ENCODE peak calls at places on chromosomes 13 and 19, in eight cellular contexts. V is breast epithelium, R is GM12892, D is right lobe of liver, X is H54, U is tibial nerve, Q is spleen, I is IMR-90. A is an unnamed sample.

GRCh38 chr19:21335721-21336120 is 6.5 kb upstream of the ZNF708 start:
- DNase-seq in X (no peak), V (no peak), R (no peak), D (no peak), U (no peak), Q (no peak), I (no peak), A (no peak)

GRCh38 chr13:51832471-51833152 is 12.4 kb downstream of the TMEM272 start:
- DNase-seq in D (no peak), Q (no peak), I (peak), V (no peak), R (peak), X (peak), U (no peak), A (no peak)

GRCh38 chr13:82947121-82948077 is 934.9 kb downstream of the SLITRK1 start:
- DNase-seq in U (no peak), Q (no peak), I (peak), V (no peak), D (no peak), X (no peak), R (no peak), A (no peak)

GRCh38 chr13:23922005-23922932 is 25.0 kb upstream of the C1QTNF9B start:
- DNase-seq in U (no peak), D (no peak), Q (no peak), X (no peak), V (no peak), I (peak), R (no peak), A (no peak)

GRCh38 chr19:4580021-4580901 is 20.8 kb upstream of the SEMA6B start:
- DNase-seq in I (no peak), V (no peak), U (no peak), D (no peak), X (no peak), Q (no peak), R (no peak), A (no peak)

GRCh38 chr19:3510727-3511126 is 4.6 kb downstream of the FZR1 start:
- DNase-seq in U (no peak), I (no peak), Q (peak), V (no peak), D (peak), X (no peak), R (no peak), A (no peak)

GRCh38 chr13:88887045-88887662 is 1216.0 kb downstream of the SLITRK5 start:
- DNase-seq in D (no peak), V (no peak), R (no peak), X (no peak), Q (peak), I (no peak), U (no peak), A (no peak)

GRCh38 chr13:63124863-63125262 is 1709.2 kb upstream of the PCDH20 start:
- DNase-seq in V (no peak), U (no peak), Q (no peak), D (no peak), R (no peak), X (no peak), I (peak), A (no peak)

DNA sequence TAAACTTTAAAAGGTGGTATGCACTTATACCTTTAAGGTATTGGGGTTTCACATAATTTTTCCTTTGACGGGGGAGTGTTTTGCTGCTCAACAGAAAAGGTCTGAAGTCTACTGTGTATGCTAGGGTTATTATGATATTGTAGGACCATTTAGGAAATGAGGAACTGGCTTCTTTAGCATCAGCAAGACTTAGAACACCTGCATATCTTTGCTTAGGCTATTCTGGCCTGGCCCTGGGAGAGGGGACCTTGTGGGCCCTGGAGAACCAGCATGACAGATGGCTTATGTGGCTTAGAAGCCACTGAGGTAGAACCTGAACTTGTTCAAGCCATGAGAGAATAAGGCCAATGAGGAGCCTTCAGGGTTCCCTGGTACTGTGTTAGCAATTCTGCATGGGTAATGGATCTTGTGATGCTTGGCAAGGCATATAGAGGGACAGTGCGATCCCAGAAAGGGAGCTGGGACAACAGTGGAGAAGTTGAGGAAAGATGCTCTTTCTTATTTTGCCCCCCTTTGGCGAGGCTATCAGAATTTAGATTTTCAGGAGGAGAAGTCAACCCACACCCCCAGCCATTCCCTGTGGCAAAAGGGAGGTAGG is 4.3 kb downstream of the RGCC start:
- DNase-seq in D (no peak), V (no peak), I (no peak), Q (no peak), X (no peak), R (no peak), U (no peak), A (no peak)
- TF ChIP-seq POLR2A in D (no peak), V (no peak), I (no peak), Q (no peak), X (no peak), R (no peak), U (no peak), A (no peak)

DNA sequence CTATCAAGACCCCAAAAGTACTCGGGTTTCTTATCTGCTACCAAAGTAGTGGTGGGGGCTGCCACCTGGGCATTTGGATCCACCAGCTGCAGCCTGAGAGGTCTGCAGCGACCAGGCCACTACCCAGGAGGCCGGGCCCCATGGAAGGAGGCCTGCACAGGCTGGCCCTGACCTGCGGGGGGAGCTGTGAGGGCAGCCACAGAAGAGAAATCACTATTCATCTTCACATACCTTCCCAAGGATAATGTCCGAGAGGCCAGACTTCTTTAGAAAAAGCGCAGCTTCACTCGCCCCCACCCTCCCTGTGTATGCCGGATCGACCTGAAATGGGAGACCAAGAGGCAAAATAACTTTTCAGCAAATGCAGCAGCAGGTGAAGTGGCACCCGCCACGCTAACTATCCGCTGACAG is 30.1 kb downstream of the EPS15L1 start:
- DNase-seq in U (no peak), X (peak), D (no peak), Q (no peak), V (no peak), I (no peak), R (no peak), A (no peak)
- TF ChIP-seq POLR2A in U (no peak), X (no peak), D (no peak), Q (no peak), V (no peak), I (no peak), R (no peak), A (no peak)

GRCh38 chr13:46341112-46341711 is 45.8 kb downstream of the RUBCNL start:
- DNase-seq in Q (no peak), R (no peak), I (peak), X (peak), D (no peak), U (no peak), V (no peak), A (no peak)

GRCh38 chr13:46345866-46346265 is 41.2 kb downstream of the RUBCNL start:
- DNase-seq in X (no peak), D (no peak), R (no peak), V (no peak), I (no peak), Q (no peak), U (no peak), A (no peak)

GRCh38 chr13:46342538-46342937 is 44.5 kb downstream of the RUBCNL start:
- DNase-seq in D (no peak), R (no peak), V (no peak), Q (no peak), I (no peak), X (no peak), U (no peak), A (no peak)

GRCh38 chr13:46345400-46345799 is 41.7 kb downstream of the RUBCNL start:
- DNase-seq in X (no peak), R (no peak), D (no peak), V (no peak), I (no peak), U (peak), Q (no peak), A (no peak)

GRCh38 chr13:46343279-46343949 is 43.6 kb downstream of the RUBCNL start:
- DNase-seq in Q (no peak), V (no peak), I (no peak), U (no peak), R (no peak), X (no peak), D (no peak), A (no peak)
- TF ChIP-seq POLR2A in Q (no peak), V (no peak), I (no peak), U (no peak), R (no peak), X (no peak), D (no peak), A (no peak)

GRCh38 chr13:28140433-28141125 is 2.2 kb downstream of the PAN3 start:
- DNase-seq in V (no peak), R (no peak), Q (no peak), D (no peak), I (peak), U (no peak), X (no peak), A (no peak)

GRCh38 chr13:28137556-28137955 is 789 bp upstream of the PAN3 start:
- DNase-seq in V (no peak), Q (no peak), D (no peak), I (no peak), U (no peak), X (no peak), R (no peak), A (no peak)

GRCh38 chr13:28138756-28139470 is 568 bp downstream of the PAN3 start:
- DNase-seq in I (peak), R (peak), Q (peak), U (peak), X (peak), D (peak), V (peak), A (peak)

GRCh38 chr13:28136916-28137315 is 1.4 kb upstream of the PAN3 start:
- DNase-seq in V (no peak), I (no peak), U (no peak), X (no peak), R (peak), D (no peak), Q (no peak), A (no peak)

DNA sequence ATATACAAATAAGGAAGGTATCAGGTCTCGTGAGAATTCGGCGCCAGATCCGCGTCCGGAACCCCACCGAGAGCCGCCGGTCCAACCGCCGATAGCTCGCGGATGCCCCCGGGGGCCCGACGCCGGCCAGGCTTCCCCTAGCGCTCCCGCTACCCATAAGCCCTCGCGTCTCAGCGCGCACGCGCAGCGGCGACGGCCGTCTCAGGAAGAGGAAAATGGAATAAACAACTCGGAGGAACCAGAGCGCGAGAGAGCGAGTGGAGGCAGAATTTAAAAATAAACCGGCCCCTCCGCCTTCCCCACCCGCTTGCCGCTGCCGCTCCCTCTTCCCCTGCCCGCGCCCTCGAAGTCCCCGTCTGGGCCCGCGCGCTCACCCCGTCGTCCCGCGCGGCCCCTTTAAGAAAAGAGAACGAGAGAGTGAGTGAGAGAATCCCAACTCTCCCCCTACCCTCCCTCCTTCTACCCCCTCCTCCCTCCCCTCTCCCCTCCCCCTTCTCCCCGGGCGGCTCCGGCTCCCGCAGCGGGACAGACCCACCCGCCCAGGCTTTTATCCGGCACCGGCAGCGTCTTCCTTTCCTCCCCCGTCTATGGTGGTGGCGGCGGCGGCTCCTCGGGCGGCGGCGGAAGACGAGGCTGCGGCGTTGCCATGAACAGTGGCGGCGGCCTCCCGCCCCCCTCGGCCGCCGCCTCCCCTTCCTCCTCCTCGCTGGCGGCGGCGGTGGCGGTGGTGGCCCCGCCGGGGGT is at the start of gene PAN3:
- DNase-seq in X (peak), I (peak), U (peak), Q (peak), V (peak), D (peak), R (peak), A (peak)
- TF ChIP-seq POLR2A in X (peak), I (peak), U (peak), Q (peak), V (no peak), D (peak), R (peak), A (no peak)

GRCh38 chr19:47608074-47608907 is 643 bp upstream of the BICRA start:
- DNase-seq in I (peak), X (peak), D (peak), U (peak), Q (peak), V (peak), R (peak), A (peak)
- TF ChIP-seq POLR2A in I (peak), X (peak), D (peak), U (peak), Q (peak), V (peak), R (peak), A (no peak)

DNA sequence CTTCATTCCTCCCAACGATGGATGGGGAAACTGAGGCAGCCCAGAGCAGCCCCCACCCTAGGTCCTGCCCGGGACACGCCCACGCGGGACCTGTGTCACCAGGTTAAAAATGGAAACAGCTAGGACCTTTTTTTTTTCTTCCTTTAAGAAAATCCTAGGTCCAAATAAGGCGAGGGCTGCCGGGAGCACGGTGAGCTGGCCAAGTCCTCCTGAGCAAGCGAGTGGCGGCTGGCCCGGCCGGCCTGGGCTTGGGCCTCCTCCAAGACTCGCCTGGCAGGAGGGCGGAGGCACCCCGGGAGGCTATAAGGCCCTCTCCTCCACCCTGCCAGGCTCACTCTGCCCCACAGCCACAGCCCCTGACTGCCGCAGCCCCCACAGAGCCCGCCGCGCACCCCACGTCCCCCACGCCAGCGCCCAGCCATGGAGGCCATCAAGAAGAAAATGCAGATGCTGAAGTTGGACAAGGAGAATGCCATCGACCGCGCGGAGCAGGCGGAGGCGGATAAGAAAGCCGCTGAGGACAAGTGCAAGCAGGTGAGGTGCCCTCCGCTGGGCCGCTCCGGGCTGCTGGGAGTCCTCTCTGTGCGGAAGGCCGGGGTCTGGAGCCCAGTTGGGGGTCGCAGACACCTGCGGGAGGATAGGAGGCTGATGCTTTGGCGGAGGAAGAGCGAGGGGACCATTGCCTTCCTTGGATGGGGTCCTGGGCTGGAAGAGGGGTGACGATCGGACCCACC is 8.9 kb upstream of the TPM4 start:
- DNase-seq in R (no peak), U (no peak), Q (peak), D (no peak), I (peak), V (peak), X (no peak), A (no peak)
- TF ChIP-seq POLR2A in R (no peak), U (no peak), Q (no peak), D (no peak), I (peak), V (peak), X (peak), A (no peak)

A was measured in heart left ventricle.